ENCODE peak calls at places on chromosomes 12 and 14, in four cellular contexts. B is PC-3; Y is CD8-positive, alpha-beta T cell; W is BJ. L is an unnamed sample.
A peak's percentile ranks its signal among the peaks of the same experiment; 100 is the strongest.

GRCh38 chr12:132356686-132357622 is 27.6 kb upstream of the GALNT9 start:
- DNase-seq in Y (no peak), B (peak; percentile 85), W (peak; percentile 57), L (peak; percentile 25)

GRCh38 chr14:95609398-95609990 is 74.6 kb downstream of the GLRX5 start:
- DNase-seq in W (no peak), B (peak; percentile 56), Y (no peak), L (no peak)

GRCh38 chr14:39266589-39266870 is 32.8 kb downstream of the MIA2 start:
- DNase-seq in B (no peak), W (no peak), Y (peak; percentile 31), L (no peak)

GRCh38 chr14:78399316-78399889 is 229.2 kb downstream of the NRXN3 start:
- DNase-seq in W (no peak), B (peak; percentile 36), Y (no peak), L (peak; percentile 6)

GRCh38 chr14:104276435-104276834 is 138.0 kb downstream of the KIF26A start:
- DNase-seq in Y (no peak), W (no peak), B (no peak), L (no peak)

GRCh38 chr12:124332068-124332672 is 37.3 kb downstream of the RFLNA start:
- DNase-seq in Y (no peak), B (peak; percentile 26), W (no peak), L (no peak)

GRCh38 chr14:75310295-75311059 is 31.8 kb downstream of the FOS start:
- DNase-seq in B (peak; percentile 19), W (no peak), Y (no peak), L (peak; percentile 37)

GRCh38 chr12:119061208-119061796 is 80.0 kb downstream of the SRRM4 start:
- DNase-seq in W (no peak), B (peak; percentile 65), Y (no peak), L (peak; percentile 3)

GRCh38 chr12:58950739-58951100 is 30.4 kb upstream of the LRIG3 start:
- DNase-seq in Y (no peak), B (no peak), W (no peak), L (no peak)

GRCh38 chr12:6345319-6346071 is 3.6 kb upstream of the TNFRSF1A start:
- DNase-seq in Y (no peak), W (no peak), B (peak; percentile 83), L (peak; percentile 66)

GRCh38 chr12:122991623-122992275 is 11.3 kb downstream of the ARL6IP4 start:
- DNase-seq in W (no peak), Y (no peak), B (no peak), L (no peak)

DNA sequence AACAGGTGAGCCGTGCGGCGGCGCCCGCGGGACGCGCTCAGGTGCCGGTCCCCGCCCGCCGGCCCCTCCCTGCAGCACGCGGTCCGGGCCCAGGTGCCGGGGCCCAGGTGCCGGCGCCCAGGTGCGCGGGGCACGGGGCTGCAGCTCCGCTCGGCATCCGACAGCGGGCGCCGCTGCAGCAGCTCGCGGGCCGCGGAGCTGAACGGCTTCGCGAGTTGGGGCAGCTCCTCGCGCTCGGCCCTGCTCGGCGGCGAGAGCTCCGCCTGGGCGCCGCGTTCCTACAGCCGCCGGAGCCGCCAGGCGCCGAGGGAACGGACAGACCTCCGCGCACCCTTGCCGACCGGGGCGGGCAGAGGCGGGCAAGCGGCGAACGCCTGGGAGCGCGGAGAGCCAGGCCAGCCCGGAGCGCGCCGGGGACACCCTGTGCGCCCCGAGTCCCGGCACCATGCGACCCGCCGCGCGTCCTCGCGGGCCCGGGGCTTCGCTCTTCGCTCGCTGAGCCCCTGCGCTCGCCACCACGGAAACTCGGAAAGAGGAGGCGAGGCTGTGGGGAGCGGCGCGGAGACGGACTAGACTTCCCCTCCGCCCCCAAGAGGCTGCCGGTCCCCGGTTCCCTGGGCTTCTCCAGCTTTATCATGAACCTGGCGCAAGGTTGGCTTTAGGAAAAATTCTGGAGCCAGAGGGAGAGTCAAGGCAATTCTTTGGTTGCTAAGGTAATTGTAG is at the start of gene RGS6:
- DNase-seq in W (no peak), Y (no peak), B (peak; percentile 72), L (peak; percentile 37)
- H3K27me3 ChIP-seq in W (peaks cover 11% of the 10 kb centered on the region), Y (peaks cover 17% of the 10 kb centered on the region), B (peaks cover 67% of the 10 kb centered on the region), L (peaks cover 45% of the 10 kb centered on the region)

GRCh38 chr12:66717049-66717448 is 38.2 kb upstream of the GRIP1 start:
- DNase-seq in Y (no peak), B (peak; percentile 38), W (no peak), L (no peak)
- TF ChIP-seq CTCF in Y (no peak), B (peak; percentile 61), W (no peak), L (peak; percentile 36)

DNA sequence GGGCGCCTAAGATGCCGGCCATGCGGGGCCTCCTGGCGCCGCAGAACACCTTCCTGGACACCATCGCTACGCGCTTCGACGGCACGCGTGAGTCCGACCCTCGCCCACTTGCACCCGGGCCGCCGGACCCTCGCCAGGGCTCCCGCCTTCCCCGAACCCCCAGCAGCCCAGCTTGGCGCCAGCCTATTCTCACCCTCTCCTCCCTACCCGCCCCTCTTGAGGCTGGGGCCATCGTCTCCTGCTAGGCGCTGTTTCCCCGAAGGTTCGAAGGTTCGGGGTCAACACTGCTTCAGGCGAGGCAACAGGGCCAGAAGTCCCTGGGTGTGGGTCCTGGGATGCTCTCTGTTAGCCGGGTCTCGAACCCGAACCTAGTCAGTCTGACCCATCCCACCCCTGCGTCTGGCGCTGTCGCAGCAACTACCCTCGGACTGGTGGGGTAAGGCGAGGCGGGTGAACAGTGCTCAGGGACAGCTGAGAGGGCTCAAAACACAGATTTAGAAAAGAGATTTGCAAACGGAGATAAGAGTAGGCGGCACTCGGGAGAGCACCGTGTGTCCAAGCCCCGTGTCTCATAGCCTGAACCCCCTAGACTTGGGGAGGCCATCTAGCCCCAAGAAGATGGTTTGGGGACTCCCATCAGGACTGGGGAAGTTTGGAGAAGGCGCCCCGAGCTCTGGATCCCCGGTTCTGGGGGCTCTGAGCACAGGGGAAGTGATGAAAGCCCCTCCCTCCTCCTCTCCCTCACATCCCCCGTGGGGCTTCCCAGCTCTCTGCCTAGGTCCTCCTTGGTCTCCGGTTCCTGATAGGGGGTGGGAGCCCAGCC is 787 bp downstream of the KCNH3 start:
- DNase-seq in W (no peak), Y (no peak), B (no peak), L (no peak)
- H3K27me3 ChIP-seq in W (peaks cover 36% of the 10 kb centered on the region), Y (no peaks in the 10 kb centered on the region), B (peaks cover 11% of the 10 kb centered on the region), L (peaks cover 40% of the 10 kb centered on the region)

DNA sequence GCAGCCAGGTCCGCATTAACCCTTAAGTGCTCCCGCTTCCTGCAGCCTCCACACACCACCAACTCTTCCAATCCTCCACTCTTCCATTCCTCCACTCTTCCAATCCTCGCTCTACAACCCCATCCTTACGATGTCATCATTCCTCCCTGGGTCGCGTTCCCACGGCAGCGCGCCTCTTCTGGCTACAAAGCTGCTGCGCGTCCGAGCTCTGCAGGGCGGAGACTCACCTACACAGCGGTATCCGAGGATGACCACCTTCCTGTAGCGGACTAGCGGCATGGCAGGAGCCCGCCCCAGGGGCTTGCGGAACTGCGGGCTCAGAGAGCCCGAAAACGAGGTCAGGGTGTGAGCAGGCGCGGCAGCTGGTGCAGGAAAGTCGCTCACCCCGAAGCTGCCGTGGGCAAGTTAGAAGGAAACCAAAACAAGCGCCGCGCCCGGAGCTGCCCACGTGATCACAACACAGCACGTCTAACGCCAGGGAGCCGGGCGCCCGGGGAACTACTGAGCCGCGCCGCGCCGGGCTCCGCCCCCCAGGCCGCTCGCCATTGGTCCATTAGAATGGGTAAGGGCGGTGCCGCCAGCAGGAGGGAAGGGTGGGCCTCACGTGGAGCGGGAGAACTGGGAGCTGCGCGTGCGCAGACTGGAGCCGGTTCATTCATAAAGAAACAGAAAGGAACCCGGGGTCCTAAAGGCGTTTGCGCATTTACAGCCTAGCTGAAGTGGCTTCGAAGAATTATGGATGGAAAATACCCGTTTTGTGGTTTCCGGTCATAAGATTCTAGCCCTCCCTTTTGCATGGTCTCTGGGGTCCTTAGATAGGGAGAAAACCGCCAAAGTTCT is at the start of gene RHEBL1:
- DNase-seq in W (peak; percentile 71), B (peak; percentile 98), Y (peak; percentile 97), L (peak; percentile 91)
- TF ChIP-seq CTCF in W (peak; percentile 21), B (peak; percentile 38), Y (no peak), L (peak; percentile 46)

GRCh38 chr14:103107455-103107854 is 12.9 kb downstream of the EXOC3L4 start:
- DNase-seq in W (no peak), Y (no peak), B (no peak), L (no peak)
- H3K27me3 ChIP-seq in W (peaks cover 12% of the 10 kb centered on the region), Y (peaks cover 7% of the 10 kb centered on the region), B (peaks cover 7% of the 10 kb centered on the region), L (peaks cover 65% of the 10 kb centered on the region)

DNA sequence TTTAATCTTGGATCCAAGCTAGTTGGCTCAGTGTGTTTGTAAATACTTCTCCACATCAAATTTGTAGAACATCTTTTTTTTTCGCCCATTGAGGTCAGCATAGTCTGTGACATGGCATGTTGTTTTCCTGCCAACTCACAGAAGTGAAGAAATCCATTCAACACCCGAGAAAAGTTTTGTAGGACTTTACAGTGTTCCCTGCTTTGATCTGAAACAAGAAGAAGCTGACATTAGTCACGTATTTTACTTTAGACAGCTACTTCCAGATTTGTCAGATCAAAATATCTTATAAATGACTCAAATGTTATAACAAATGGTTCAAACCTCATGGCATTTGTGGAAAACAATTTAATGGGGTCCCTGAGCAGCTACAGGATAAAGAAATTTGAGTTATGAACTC is 438.7 kb downstream of the EGLN3 start:
- DNase-seq in W (peak; percentile 16), B (no peak), Y (no peak), L (peak; percentile 20)
- TF ChIP-seq CTCF in W (no peak), B (no peak), Y (no peak), L (no peak)

GRCh38 chr12:53941750-53942149 is 3.1 kb downstream of the HOXC13 start:
- DNase-seq in B (no peak), Y (no peak), W (no peak), L (no peak)
- H3K27me3 ChIP-seq in B (no peaks in the 10 kb centered on the region), Y (peaks cover 65% of the 10 kb centered on the region), W (peaks cover 70% of the 10 kb centered on the region), L (peaks cover 6% of the 10 kb centered on the region)

GRCh38 chr14:24314377-24315193 is 3.3 kb downstream of the LTB4R start:
- DNase-seq in B (no peak), W (no peak), Y (no peak), L (no peak)

GRCh38 chr14:24315243-24315806 is 4.0 kb downstream of the LTB4R start:
- DNase-seq in B (no peak), Y (no peak), W (no peak), L (no peak)

GRCh38 chr14:24316597-24316950 is 5.3 kb downstream of the LTB4R start:
- DNase-seq in Y (no peak), W (no peak), B (no peak), L (no peak)

GRCh38 chr14:24317141-24317927 is 6.0 kb downstream of the LTB4R start:
- DNase-seq in Y (no peak), B (peak; percentile 70), W (no peak), L (peak; percentile 37)

GRCh38 chr14:24315807-24316596 is 4.7 kb downstream of the LTB4R start:
- DNase-seq in B (no peak), Y (no peak), W (no peak), L (no peak)
- TF ChIP-seq CTCF in B (no peak), Y (no peak), W (peak; percentile 12), L (peak; percentile 16)

DNA sequence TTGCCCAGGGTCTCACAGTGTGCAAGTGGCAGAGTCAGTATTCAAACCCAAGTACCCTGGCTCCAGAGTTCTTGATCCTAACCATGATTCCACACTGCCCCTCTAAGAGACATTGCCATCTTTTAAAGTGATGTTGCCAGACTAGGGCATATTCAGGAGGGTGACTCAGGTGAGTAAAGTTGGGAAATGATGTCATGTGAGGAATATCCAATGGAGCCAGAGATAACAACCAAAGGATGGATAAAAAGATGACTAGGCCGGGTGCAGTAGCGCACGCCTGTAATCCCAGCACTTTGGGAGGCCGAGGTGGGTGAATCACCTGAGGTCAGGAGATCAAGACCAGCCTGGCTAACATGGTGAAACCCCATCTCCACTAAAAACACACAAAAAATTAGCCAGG is 85.6 kb downstream of the SMOC1 start:
- DNase-seq in B (no peak), Y (no peak), W (no peak), L (peak; percentile 21)
- H3K27me3 ChIP-seq in B (peaks cover 69% of the 10 kb centered on the region), Y (no peaks in the 10 kb centered on the region), W (no peaks in the 10 kb centered on the region), L (no peaks in the 10 kb centered on the region)